ENCODE peak calls at places on chromosomes 1 and 21, in ten cellular contexts. One of them, this sample, is unnamed.

GRCh38 chr1:150961756-150962155 is 12.9 kb downstream of the CERS2 start:
- DNase-seq in neural crest cell: no peak
- DNase-seq in Kasumi-1: no peak
- DNase-seq in globus pallidus: no peak
- DNase-seq in H4: no peak
- DNase-seq in EH: no peak
- DNase-seq in stimulated activated CD4-positive, alpha-beta T cell treated with anti-CD3 and anti-CD28 coated beads, Interleukin-12 subunit alpha, Interleukin-12 subunit beta, amount 100 ng/mL, for 4 hours: no peak
- DNase-seq in GM04504: no peak
- DNase-seq in ACHN: no peak
- DNase-seq in HFFc6: no peak
- DNase-seq in this sample: no peak

GRCh38 chr1:239703067-239703466 is 316.7 kb downstream of the CHRM3 start:
- DNase-seq in ACHN: no peak
- DNase-seq in stimulated activated CD4-positive, alpha-beta T cell treated with anti-CD3 and anti-CD28 coated beads, Interleukin-12 subunit alpha, Interleukin-12 subunit beta, amount 100 ng/mL, for 4 hours: no peak
- DNase-seq in GM04504: no peak
- DNase-seq in EH: no peak
- DNase-seq in Kasumi-1: no peak
- DNase-seq in neural crest cell: no peak
- DNase-seq in HFFc6: no peak
- DNase-seq in globus pallidus: no peak
- DNase-seq in H4: no peak
- DNase-seq in this sample: no peak

GRCh38 chr1:88730995-88731394 is 46.9 kb downstream of the PKN2 start:
- DNase-seq in ACHN: no peak
- DNase-seq in EH: no peak
- DNase-seq in H4: no peak
- DNase-seq in neural crest cell: no peak
- DNase-seq in GM04504: no peak
- DNase-seq in Kasumi-1: no peak
- DNase-seq in HFFc6: no peak
- DNase-seq in globus pallidus: no peak
- DNase-seq in stimulated activated CD4-positive, alpha-beta T cell treated with anti-CD3 and anti-CD28 coated beads, Interleukin-12 subunit alpha, Interleukin-12 subunit beta, amount 100 ng/mL, for 4 hours: no peak
- DNase-seq in this sample: no peak

GRCh38 chr1:1847501-1848289 is 43.2 kb downstream of the GNB1 start:
- DNase-seq in Kasumi-1: no peak
- DNase-seq in stimulated activated CD4-positive, alpha-beta T cell treated with anti-CD3 and anti-CD28 coated beads, Interleukin-12 subunit alpha, Interleukin-12 subunit beta, amount 100 ng/mL, for 4 hours: no peak
- DNase-seq in H4: no peak
- DNase-seq in globus pallidus: no peak
- DNase-seq in EH: no peak
- DNase-seq in neural crest cell: no peak
- DNase-seq in ACHN: no peak
- DNase-seq in GM04504: no peak
- DNase-seq in HFFc6: no peak
- DNase-seq in this sample: no peak

GRCh38 chr1:156379420-156380165 is 10.6 kb downstream of the RHBG start:
- DNase-seq in Kasumi-1: no peak
- DNase-seq in H4: peak; percentile 54
- DNase-seq in HFFc6: peak; percentile 15
- DNase-seq in globus pallidus: no peak
- DNase-seq in ACHN: peak; percentile 20
- DNase-seq in stimulated activated CD4-positive, alpha-beta T cell treated with anti-CD3 and anti-CD28 coated beads, Interleukin-12 subunit alpha, Interleukin-12 subunit beta, amount 100 ng/mL, for 4 hours: no peak
- DNase-seq in EH: peak; percentile 60
- DNase-seq in GM04504: no peak
- DNase-seq in neural crest cell: no peak
- DNase-seq in this sample: no peak

GRCh38 chr21:46052703-46053651 is 44.9 kb upstream of the COL6A2 start:
- DNase-seq in ACHN: no peak
- DNase-seq in H4: no peak
- DNase-seq in GM04504: peak; percentile 81
- DNase-seq in HFFc6: peak; percentile 81
- DNase-seq in Kasumi-1: no peak
- DNase-seq in stimulated activated CD4-positive, alpha-beta T cell treated with anti-CD3 and anti-CD28 coated beads, Interleukin-12 subunit alpha, Interleukin-12 subunit beta, amount 100 ng/mL, for 4 hours: peak; percentile 26
- DNase-seq in EH: peak; percentile 89
- DNase-seq in globus pallidus: no peak
- DNase-seq in neural crest cell: no peak
- DNase-seq in this sample: no peak

GRCh38 chr1:206030714-206031113 is 7.0 kb upstream of the CTSE start:
- DNase-seq in EH: peak; percentile 68
- DNase-seq in ACHN: peak; percentile 87
- DNase-seq in globus pallidus: peak; percentile 63
- DNase-seq in GM04504: peak; percentile 26
- DNase-seq in neural crest cell: peak; percentile 65
- DNase-seq in H4: peak; percentile 75
- DNase-seq in Kasumi-1: peak; percentile 85
- DNase-seq in stimulated activated CD4-positive, alpha-beta T cell treated with anti-CD3 and anti-CD28 coated beads, Interleukin-12 subunit alpha, Interleukin-12 subunit beta, amount 100 ng/mL, for 4 hours: peak; percentile 59
- DNase-seq in HFFc6: peak; percentile 63
- DNase-seq in this sample: peak; percentile 29

GRCh38 chr1:35592991-35593769 is 20.1 kb downstream of the TFAP2E start:
- DNase-seq in Kasumi-1: peak; percentile 94
- DNase-seq in ACHN: no peak
- DNase-seq in HFFc6: no peak
- DNase-seq in EH: no peak
- DNase-seq in stimulated activated CD4-positive, alpha-beta T cell treated with anti-CD3 and anti-CD28 coated beads, Interleukin-12 subunit alpha, Interleukin-12 subunit beta, amount 100 ng/mL, for 4 hours: no peak
- DNase-seq in GM04504: no peak
- DNase-seq in H4: no peak
- DNase-seq in neural crest cell: no peak
- DNase-seq in globus pallidus: no peak
- DNase-seq in this sample: no peak

GRCh38 chr1:214670098-214670497 is 67.1 kb downstream of the CENPF start:
- DNase-seq in EH: peak; percentile 41
- DNase-seq in Kasumi-1: no peak
- DNase-seq in stimulated activated CD4-positive, alpha-beta T cell treated with anti-CD3 and anti-CD28 coated beads, Interleukin-12 subunit alpha, Interleukin-12 subunit beta, amount 100 ng/mL, for 4 hours: no peak
- DNase-seq in ACHN: no peak
- DNase-seq in globus pallidus: no peak
- DNase-seq in neural crest cell: no peak
- DNase-seq in GM04504: no peak
- DNase-seq in H4: no peak
- DNase-seq in HFFc6: no peak
- DNase-seq in this sample: no peak

GRCh38 chr1:91603409-91603808 is 102.8 kb downstream of the CDC7 start:
- DNase-seq in EH: no peak
- DNase-seq in H4: no peak
- DNase-seq in globus pallidus: no peak
- DNase-seq in stimulated activated CD4-positive, alpha-beta T cell treated with anti-CD3 and anti-CD28 coated beads, Interleukin-12 subunit alpha, Interleukin-12 subunit beta, amount 100 ng/mL, for 4 hours: no peak
- DNase-seq in neural crest cell: no peak
- DNase-seq in GM04504: no peak
- DNase-seq in ACHN: no peak
- DNase-seq in HFFc6: no peak
- DNase-seq in Kasumi-1: no peak
- DNase-seq in this sample: no peak

GRCh38 chr1:5960336-5960735 is 31.9 kb downstream of the NPHP4 start:
- DNase-seq in ACHN: no peak
- DNase-seq in stimulated activated CD4-positive, alpha-beta T cell treated with anti-CD3 and anti-CD28 coated beads, Interleukin-12 subunit alpha, Interleukin-12 subunit beta, amount 100 ng/mL, for 4 hours: no peak
- DNase-seq in EH: no peak
- DNase-seq in globus pallidus: no peak
- DNase-seq in H4: no peak
- DNase-seq in HFFc6: no peak
- DNase-seq in GM04504: no peak
- DNase-seq in Kasumi-1: no peak
- DNase-seq in neural crest cell: no peak
- DNase-seq in this sample: no peak

GRCh38 chr1:85264150-85264549 is 4.7 kb upstream of the C1orf52 start:
- DNase-seq in HFFc6: peak; percentile 43
- DNase-seq in globus pallidus: no peak
- DNase-seq in GM04504: no peak
- DNase-seq in Kasumi-1: no peak
- DNase-seq in EH: peak; percentile 45
- DNase-seq in stimulated activated CD4-positive, alpha-beta T cell treated with anti-CD3 and anti-CD28 coated beads, Interleukin-12 subunit alpha, Interleukin-12 subunit beta, amount 100 ng/mL, for 4 hours: no peak
- DNase-seq in H4: no peak
- DNase-seq in neural crest cell: no peak
- DNase-seq in ACHN: no peak
- DNase-seq in this sample: no peak

GRCh38 chr1:237938553-237938952 is 47.8 kb upstream of the ZP4 start:
- DNase-seq in Kasumi-1: no peak
- DNase-seq in HFFc6: no peak
- DNase-seq in globus pallidus: no peak
- DNase-seq in EH: no peak
- DNase-seq in H4: no peak
- DNase-seq in GM04504: no peak
- DNase-seq in neural crest cell: no peak
- DNase-seq in ACHN: no peak
- DNase-seq in stimulated activated CD4-positive, alpha-beta T cell treated with anti-CD3 and anti-CD28 coated beads, Interleukin-12 subunit alpha, Interleukin-12 subunit beta, amount 100 ng/mL, for 4 hours: no peak
- DNase-seq in this sample: no peak

GRCh38 chr1:153696741-153697140 is 18.3 kb downstream of the NPR1 start:
- DNase-seq in H4: no peak
- DNase-seq in ACHN: no peak
- DNase-seq in GM04504: no peak
- DNase-seq in stimulated activated CD4-positive, alpha-beta T cell treated with anti-CD3 and anti-CD28 coated beads, Interleukin-12 subunit alpha, Interleukin-12 subunit beta, amount 100 ng/mL, for 4 hours: no peak
- DNase-seq in neural crest cell: no peak
- DNase-seq in Kasumi-1: no peak
- DNase-seq in HFFc6: no peak
- DNase-seq in globus pallidus: no peak
- DNase-seq in EH: no peak
- DNase-seq in this sample: no peak

GRCh38 chr1:18352640-18353245 is 128.0 kb upstream of the KLHDC7A start:
- DNase-seq in ACHN: no peak
- DNase-seq in neural crest cell: no peak
- DNase-seq in stimulated activated CD4-positive, alpha-beta T cell treated with anti-CD3 and anti-CD28 coated beads, Interleukin-12 subunit alpha, Interleukin-12 subunit beta, amount 100 ng/mL, for 4 hours: no peak
- DNase-seq in H4: no peak
- DNase-seq in globus pallidus: no peak
- DNase-seq in HFFc6: no peak
- DNase-seq in EH: no peak
- DNase-seq in Kasumi-1: no peak
- DNase-seq in GM04504: no peak
- DNase-seq in this sample: no peak

GRCh38 chr1:230534224-230534623 is 108.1 kb upstream of the COG2 start:
- DNase-seq in Kasumi-1: no peak
- DNase-seq in neural crest cell: no peak
- DNase-seq in ACHN: no peak
- DNase-seq in HFFc6: no peak
- DNase-seq in stimulated activated CD4-positive, alpha-beta T cell treated with anti-CD3 and anti-CD28 coated beads, Interleukin-12 subunit alpha, Interleukin-12 subunit beta, amount 100 ng/mL, for 4 hours: no peak
- DNase-seq in H4: no peak
- DNase-seq in GM04504: no peak
- DNase-seq in globus pallidus: no peak
- DNase-seq in EH: no peak
- DNase-seq in this sample: no peak

GRCh38 chr21:15592957-15593356 is 136.8 kb upstream of the USP25 start:
- DNase-seq in GM04504: no peak
- DNase-seq in ACHN: no peak
- DNase-seq in H4: no peak
- DNase-seq in stimulated activated CD4-positive, alpha-beta T cell treated with anti-CD3 and anti-CD28 coated beads, Interleukin-12 subunit alpha, Interleukin-12 subunit beta, amount 100 ng/mL, for 4 hours: no peak
- DNase-seq in Kasumi-1: no peak
- DNase-seq in HFFc6: no peak
- DNase-seq in neural crest cell: no peak
- DNase-seq in globus pallidus: no peak
- DNase-seq in EH: no peak
- DNase-seq in this sample: no peak

GRCh38 chr1:12619396-12620141 is 1.6 kb upstream of the DHRS3 start:
- DNase-seq in Kasumi-1: peak; percentile 77
- DNase-seq in neural crest cell: peak; percentile 85
- DNase-seq in ACHN: peak; percentile 84
- DNase-seq in GM04504: peak; percentile 78
- DNase-seq in globus pallidus: peak; percentile 79
- DNase-seq in stimulated activated CD4-positive, alpha-beta T cell treated with anti-CD3 and anti-CD28 coated beads, Interleukin-12 subunit alpha, Interleukin-12 subunit beta, amount 100 ng/mL, for 4 hours: peak; percentile 72
- DNase-seq in HFFc6: peak; percentile 82
- DNase-seq in EH: peak; percentile 90
- DNase-seq in H4: peak; percentile 83
- DNase-seq in this sample: peak; percentile 59

GRCh38 chr21:16258834-16259611 is 529.2 kb downstream of the USP25 start:
- DNase-seq in globus pallidus: no peak
- DNase-seq in HFFc6: no peak
- DNase-seq in GM04504: no peak
- DNase-seq in EH: no peak
- DNase-seq in Kasumi-1: no peak
- DNase-seq in neural crest cell: no peak
- DNase-seq in stimulated activated CD4-positive, alpha-beta T cell treated with anti-CD3 and anti-CD28 coated beads, Interleukin-12 subunit alpha, Interleukin-12 subunit beta, amount 100 ng/mL, for 4 hours: no peak
- DNase-seq in ACHN: no peak
- DNase-seq in H4: no peak
- DNase-seq in this sample: no peak

GRCh38 chr1:8315573-8316475 is 2.1 kb upstream of the SLC45A1 start:
- DNase-seq in GM04504: no peak
- DNase-seq in H4: no peak
- DNase-seq in EH: no peak
- DNase-seq in globus pallidus: no peak
- DNase-seq in HFFc6: no peak
- DNase-seq in neural crest cell: no peak
- DNase-seq in ACHN: peak; percentile 11
- DNase-seq in stimulated activated CD4-positive, alpha-beta T cell treated with anti-CD3 and anti-CD28 coated beads, Interleukin-12 subunit alpha, Interleukin-12 subunit beta, amount 100 ng/mL, for 4 hours: no peak
- DNase-seq in Kasumi-1: no peak
- DNase-seq in this sample: no peak

GRCh38 chr1:31760422-31760900 is 3.7 kb downstream of the ADGRB2 start:
- DNase-seq in Kasumi-1: no peak
- DNase-seq in globus pallidus: no peak
- DNase-seq in HFFc6: no peak
- DNase-seq in GM04504: no peak
- DNase-seq in stimulated activated CD4-positive, alpha-beta T cell treated with anti-CD3 and anti-CD28 coated beads, Interleukin-12 subunit alpha, Interleukin-12 subunit beta, amount 100 ng/mL, for 4 hours: no peak
- DNase-seq in neural crest cell: no peak
- DNase-seq in H4: no peak
- DNase-seq in EH: peak; percentile 21
- DNase-seq in ACHN: no peak
- DNase-seq in this sample: no peak

GRCh38 chr1:217109928-217110327 is 386.7 kb upstream of the ESRRG start:
- DNase-seq in EH: no peak
- DNase-seq in Kasumi-1: no peak
- DNase-seq in GM04504: no peak
- DNase-seq in ACHN: no peak
- DNase-seq in H4: no peak
- DNase-seq in HFFc6: no peak
- DNase-seq in neural crest cell: no peak
- DNase-seq in stimulated activated CD4-positive, alpha-beta T cell treated with anti-CD3 and anti-CD28 coated beads, Interleukin-12 subunit alpha, Interleukin-12 subunit beta, amount 100 ng/mL, for 4 hours: no peak
- DNase-seq in globus pallidus: no peak
- DNase-seq in this sample: no peak

GRCh38 chr1:42529724-42530161 is 66.7 kb downstream of the CCDC30 start:
- DNase-seq in EH: peak; percentile 58
- DNase-seq in stimulated activated CD4-positive, alpha-beta T cell treated with anti-CD3 and anti-CD28 coated beads, Interleukin-12 subunit alpha, Interleukin-12 subunit beta, amount 100 ng/mL, for 4 hours: no peak
- DNase-seq in H4: peak; percentile 47
- DNase-seq in HFFc6: peak; percentile 70
- DNase-seq in ACHN: peak; percentile 89
- DNase-seq in globus pallidus: no peak
- DNase-seq in GM04504: peak; percentile 35
- DNase-seq in Kasumi-1: no peak
- DNase-seq in neural crest cell: no peak
- DNase-seq in this sample: no peak

GRCh38 chr1:109649380-109649987 is 6.4 kb upstream of the GSTM4 start:
- DNase-seq in stimulated activated CD4-positive, alpha-beta T cell treated with anti-CD3 and anti-CD28 coated beads, Interleukin-12 subunit alpha, Interleukin-12 subunit beta, amount 100 ng/mL, for 4 hours: no peak
- DNase-seq in H4: no peak
- DNase-seq in neural crest cell: no peak
- DNase-seq in globus pallidus: peak; percentile 52
- DNase-seq in EH: peak; percentile 61
- DNase-seq in HFFc6: peak; percentile 55
- DNase-seq in ACHN: peak; percentile 18
- DNase-seq in GM04504: peak; percentile 38
- DNase-seq in Kasumi-1: peak; percentile 59
- DNase-seq in this sample: no peak

GRCh38 chr1:13748610-13749505 is 48.9 kb downstream of the PRDM2 start:
- DNase-seq in neural crest cell: peak; percentile 90
- DNase-seq in globus pallidus: peak; percentile 97
- DNase-seq in HFFc6: peak; percentile 92
- DNase-seq in stimulated activated CD4-positive, alpha-beta T cell treated with anti-CD3 and anti-CD28 coated beads, Interleukin-12 subunit alpha, Interleukin-12 subunit beta, amount 100 ng/mL, for 4 hours: peak; percentile 95
- DNase-seq in Kasumi-1: peak; percentile 96
- DNase-seq in H4: peak; percentile 93
- DNase-seq in EH: peak; percentile 96
- DNase-seq in ACHN: peak; percentile 92
- DNase-seq in GM04504: peak; percentile 90
- DNase-seq in this sample: peak; percentile 95

GRCh38 chr21:15809818-15810217 is 80.0 kb downstream of the USP25 start:
- DNase-seq in ACHN: no peak
- DNase-seq in EH: peak; percentile 42
- DNase-seq in stimulated activated CD4-positive, alpha-beta T cell treated with anti-CD3 and anti-CD28 coated beads, Interleukin-12 subunit alpha, Interleukin-12 subunit beta, amount 100 ng/mL, for 4 hours: no peak
- DNase-seq in globus pallidus: no peak
- DNase-seq in neural crest cell: no peak
- DNase-seq in Kasumi-1: peak; percentile 66
- DNase-seq in HFFc6: no peak
- DNase-seq in H4: no peak
- DNase-seq in GM04504: no peak
- DNase-seq in this sample: no peak

This sample was measured in activated T-helper 1 cell treated with anti-CD3 and anti-CD28 coated beads, Interleukin-2, amount 50 U/mL, for 16 hours.